ENCODE peak calls at places on chromosomes 12 and 14, in seven cellular contexts. J is B cell, I is heart left ventricle, Z is omental fat pad, P is thyroid gland, K is brain microvascular endothelial cell, S is choroid plexus epithelial cell. G is an unnamed sample.

GRCh38 chr12:25775968-25776367 is 182.5 kb upstream of the RASSF8 start:
- DNase-seq in J (no peak), I (no peak), Z (no peak), P (no peak), K (peak; percentile 71), S (peak; percentile 36), G (no peak)

GRCh38 chr12:68636268-68636667 is 25.6 kb downstream of the RAP1B start:
- DNase-seq in J (no peak), I (no peak), Z (no peak), P (no peak), K (peak; percentile 28), S (peak; percentile 69), G (no peak)

GRCh38 chr12:8036366-8036765 is 3.9 kb downstream of the FOXJ2 start:
- DNase-seq in J (no peak), I (no peak), Z (no peak), P (no peak), K (no peak), S (no peak), G (no peak)

GRCh38 chr14:63050694-63051093 is 5.4 kb upstream of the KCNH5 start:
- DNase-seq in J (no peak), I (no peak), Z (no peak), P (no peak), K (no peak), S (no peak), G (no peak)

GRCh38 chr12:49828143-49829091 is at the start of gene NCKAP5L:
- DNase-seq in J (peak; percentile 98), I (peak; percentile 99), Z (peak; percentile 91), P (peak; percentile 98), K (peak; percentile 96), S (peak; percentile 98), G (peak; percentile 97)

GRCh38 chr12:73906757-73907156 is 630.9 kb upstream of the ATXN7L3B start:
- DNase-seq in J (no peak), I (no peak), Z (no peak), P (no peak), K (no peak), S (no peak), G (no peak)

GRCh38 chr14:104072586-104072985 is 12.9 kb upstream of the ASPG start:
- DNase-seq in J (no peak), I (no peak), Z (no peak), P (no peak), K (no peak), S (no peak), G (no peak)

GRCh38 chr12:3473171-3473570 is 17.8 kb upstream of the PRMT8 start:
- DNase-seq in J (no peak), I (no peak), Z (no peak), P (no peak), K (no peak), S (no peak), G (no peak)

GRCh38 chr12:56337753-56338221 is 897 bp upstream of the IL23A start:
- DNase-seq in J (no peak), I (no peak), Z (no peak), P (no peak), K (no peak), S (no peak), G (peak; percentile 46)

GRCh38 chr14:73502017-73502619 is 11.4 kb downstream of the RIOX1 start:
- DNase-seq in J (no peak), I (no peak), Z (no peak), P (no peak), K (no peak), S (no peak), G (no peak)

GRCh38 chr12:19624401-19624930 is 185.2 kb downstream of the AEBP2 start:
- DNase-seq in J (no peak), I (no peak), Z (no peak), P (no peak), K (peak; percentile 30), S (peak; percentile 89), G (no peak)

GRCh38 chr12:56333679-56334489 is at the start of gene PAN2:
- DNase-seq in J (peak; percentile 93), I (peak; percentile 96), Z (peak; percentile 87), P (peak; percentile 97), K (peak; percentile 98), S (peak; percentile 98), G (peak; percentile 98)

GRCh38 chr14:22383515-22384166 is 205.4 kb downstream of the DAD1 start:
- DNase-seq in J (peak; percentile 48), I (no peak), Z (no peak), P (no peak), K (no peak), S (no peak), G (no peak)

GRCh38 chr14:52802597-52802996 is 11.2 kb upstream of the GNPNAT1 start:
- DNase-seq in J (no peak), I (no peak), Z (no peak), P (no peak), K (peak; percentile 33), S (no peak), G (no peak)

GRCh38 chr14:51653096-51653814 is 1.5 kb downstream of the FRMD6 start:
- DNase-seq in J (no peak), I (no peak), Z (no peak), P (no peak), K (no peak), S (peak; percentile 88), G (peak; percentile 14)

GRCh38 chr12:6116481-6117021 is 7.9 kb downstream of the VWF start:
- DNase-seq in J (no peak), I (no peak), Z (no peak), P (no peak), K (peak; percentile 56), S (peak; percentile 64), G (no peak)

GRCh38 chr14:79663453-79663852 is 547.9 kb downstream of the DIO2 start:
- DNase-seq in J (no peak), I (no peak), Z (no peak), P (no peak), K (no peak), S (no peak), G (no peak)

GRCh38 chr14:88106377-88106776 is 101.4 kb downstream of the GPR65 start:
- DNase-seq in J (no peak), I (no peak), Z (no peak), P (no peak), K (no peak), S (no peak), G (no peak)

GRCh38 chr14:67186789-67187188 is 2.5 kb upstream of the GARIN2 start:
- DNase-seq in J (no peak), I (no peak), Z (no peak), P (no peak), K (no peak), S (peak; percentile 39), G (peak; percentile 17)

GRCh38 chr12:15997910-15998309 is 86.8 kb downstream of the DERA start:
- DNase-seq in J (no peak), I (no peak), Z (no peak), P (no peak), K (no peak), S (peak; percentile 42), G (no peak)

GRCh38 chr14:69138189-69138535 is 14.8 kb downstream of the DCAF5 start:
- DNase-seq in J (no peak), I (no peak), Z (no peak), P (no peak), K (no peak), S (peak; percentile 78), G (no peak)

DNA sequence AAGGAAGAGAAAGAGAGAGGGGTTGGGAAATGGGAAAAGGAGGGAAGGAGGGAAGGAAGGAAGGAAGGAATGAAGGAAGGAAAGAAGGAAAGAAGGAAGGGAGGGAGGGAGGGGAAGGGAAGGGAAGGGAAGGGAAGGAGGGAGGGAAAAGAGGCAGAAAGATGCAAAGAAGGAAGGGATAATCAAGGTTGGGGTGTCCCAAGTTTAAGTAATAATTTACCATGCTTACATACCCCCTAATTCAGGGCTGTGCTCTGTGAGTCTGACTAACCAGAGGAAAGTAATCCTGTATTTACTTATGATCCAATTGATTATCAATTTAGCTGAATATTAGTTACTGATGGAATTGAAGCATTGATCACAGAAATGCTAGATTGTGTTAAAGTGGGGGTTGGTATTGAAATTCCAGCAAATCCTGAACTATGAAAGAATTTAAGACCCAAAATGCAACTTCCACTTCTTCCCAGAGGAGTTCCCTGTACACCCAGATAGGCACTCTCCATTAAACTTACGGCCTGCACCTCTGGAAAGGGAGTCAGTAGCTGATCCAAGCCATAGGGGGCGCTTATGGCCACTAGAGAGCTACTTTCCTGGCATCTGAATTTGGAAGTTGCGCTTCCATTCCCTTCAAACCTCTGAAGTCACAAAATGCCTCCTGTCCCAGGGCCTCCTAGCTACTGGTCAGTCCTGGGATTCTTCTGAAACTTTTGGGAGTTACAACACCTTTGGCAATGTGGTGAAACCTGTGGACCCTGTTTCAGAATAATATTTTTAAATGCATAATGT is 162.7 kb upstream of the PWP1 start:
- DNase-seq in J (no peak), I (no peak), Z (no peak), P (no peak), K (no peak), S (no peak), G (no peak)
- TF ChIP-seq CTCF in J (no peak), I (no peak), Z (no peak), P (peak; percentile 13), K (peak; percentile 51), S (peak; percentile 54), G (no peak)

DNA sequence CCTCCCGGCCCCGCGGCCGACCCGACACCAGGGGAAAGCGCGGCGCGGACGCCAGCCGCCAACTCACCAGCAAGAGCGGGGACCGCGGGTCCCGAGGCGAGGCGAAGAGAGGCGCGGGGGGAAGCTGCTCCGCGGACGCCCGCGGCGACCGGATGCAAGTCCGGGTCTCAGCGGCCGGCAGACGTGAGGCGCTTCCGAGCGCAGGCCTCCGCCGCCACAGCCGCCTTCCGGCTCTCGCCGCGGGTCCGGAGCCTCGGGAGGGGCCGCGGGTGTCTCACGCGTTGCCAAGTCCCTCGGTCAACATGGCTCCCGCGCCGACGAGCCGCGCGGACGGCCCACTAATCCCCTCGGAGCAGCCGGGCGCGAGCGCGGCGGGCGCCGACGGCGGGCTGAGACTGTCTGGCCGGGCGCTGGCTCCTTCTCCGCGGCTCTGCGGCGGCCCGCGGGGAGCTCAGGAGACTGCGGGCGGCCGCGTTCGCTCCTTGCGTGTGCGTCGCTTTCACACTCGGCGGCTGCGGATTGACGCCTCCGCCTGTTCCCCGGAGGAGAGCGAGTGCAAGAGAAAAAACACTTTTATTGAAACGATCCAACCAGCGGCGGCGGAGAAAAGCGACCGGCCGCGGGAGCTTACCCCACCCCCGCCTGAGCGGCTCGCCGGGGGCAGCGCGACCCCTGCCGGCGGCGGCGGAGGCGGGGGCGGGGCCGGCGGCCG is at the start of gene CDK17:
- DNase-seq in J (peak; percentile 94), I (peak; percentile 92), Z (peak; percentile 54), P (peak; percentile 81), K (peak; percentile 80), S (peak; percentile 92), G (peak; percentile 90)
- TF ChIP-seq CTCF in J (no peak), I (peak; percentile 70), Z (peak; percentile 8), P (peak; percentile 84), K (peak; percentile 38), S (peak; percentile 41), G (no peak)

DNA sequence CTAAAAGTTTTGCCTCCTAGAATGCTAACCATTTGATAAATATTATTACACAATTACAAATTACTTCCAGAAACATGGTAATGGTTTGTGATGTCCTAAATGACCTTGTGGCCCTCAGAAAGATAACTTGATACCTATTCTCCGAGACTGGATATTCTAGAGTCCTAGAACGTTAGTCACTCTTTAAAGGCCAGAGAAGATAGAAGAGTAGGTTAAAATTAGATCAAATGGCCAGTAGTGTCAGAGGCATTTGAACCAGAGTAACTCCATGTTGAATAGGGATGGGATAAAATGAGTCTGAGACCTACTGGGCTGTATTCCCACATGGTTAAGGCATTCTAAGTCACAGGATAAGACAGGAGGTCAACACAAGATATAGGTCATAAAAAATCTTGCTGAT is 96.6 kb upstream of the ADAMTS20 start:
- DNase-seq in J (no peak), I (no peak), Z (no peak), P (no peak), K (no peak), S (no peak), G (no peak)
- TF ChIP-seq CTCF in J (no peak), I (no peak), Z (no peak), P (no peak), K (no peak), S (no peak), G (no peak)

GRCh38 chr14:28635387-28635786 is 131.2 kb upstream of the FOXG1 start:
- DNase-seq in J (no peak), I (no peak), Z (no peak), P (no peak), K (no peak), S (peak; percentile 81), G (no peak)
- TF ChIP-seq CTCF in J (peak; percentile 69), I (peak; percentile 41), Z (no peak), P (peak; percentile 46), K (peak; percentile 41), S (peak; percentile 48), G (peak; percentile 42)

G was measured in activated CD8-positive, alpha-beta T cell treated with anti-CD3 and anti-CD28 coated beads for 36 hours.